ENCODE peak calls at places on chromosome 5, in eight cellular contexts. H, I, J, E, G, D, O and Q are unnamed samples.

GRCh38 chr5:151570058-151570457 is 21.1 kb downstream of the FAT2 start:
- DNase-seq in D (no peak), O (no peak), I (no peak), H (no peak), J (no peak), G (no peak), E (peak; percentile 88), Q (no peak)

GRCh38 chr5:6765612-6766525 is 52.6 kb downstream of the TENT4A start:
- DNase-seq in O (peak; percentile 65), I (peak; percentile 84), H (peak; percentile 82), D (peak; percentile 63), J (peak; percentile 87), E (peak; percentile 79), G (peak; percentile 70), Q (peak; percentile 87)

GRCh38 chr5:177537389-177538361 is 16.7 kb downstream of the FAM193B start:
- DNase-seq in J (no peak), H (no peak), I (peak; percentile 40), G (no peak), O (peak; percentile 60), D (peak; percentile 95), E (peak; percentile 67), Q (no peak)

GRCh38 chr5:14417232-14417730 is 164.3 kb upstream of the OTULINL start:
- DNase-seq in I (no peak), O (no peak), D (peak; percentile 71), H (peak; percentile 58), J (no peak), G (no peak), E (no peak), Q (no peak)

GRCh38 chr5:1212271-1212670 is 10.9 kb downstream of the SLC6A19 start:
- DNase-seq in D (no peak), I (no peak), H (no peak), G (no peak), J (no peak), O (no peak), E (no peak), Q (peak; percentile 68)

GRCh38 chr5:64331597-64332277 is 166.1 kb downstream of the RNF180 start:
- DNase-seq in D (no peak), E (no peak), H (no peak), G (peak; percentile 53), I (no peak), O (peak; percentile 24), J (no peak), Q (peak; percentile 33)

GRCh38 chr5:61467766-61468482 is 135.9 kb downstream of the ZSWIM6 start:
- DNase-seq in E (peak; percentile 18), G (no peak), I (no peak), O (no peak), D (peak; percentile 66), J (no peak), H (peak; percentile 63), Q (no peak)

GRCh38 chr5:145283101-145283500 is 552.0 kb downstream of the PRELID2 start:
- DNase-seq in E (no peak), H (peak; percentile 71), J (no peak), I (no peak), O (no peak), G (no peak), D (no peak), Q (no peak)

GRCh38 chr5:173172166-173172565 is 27.8 kb downstream of the BNIP1 start:
- DNase-seq in J (no peak), G (no peak), I (no peak), E (no peak), D (no peak), O (no peak), H (no peak), Q (no peak)

GRCh38 chr5:20291766-20292165 is 303.8 kb upstream of the CDH18 start:
- DNase-seq in H (no peak), D (no peak), J (no peak), O (no peak), E (no peak), I (no peak), G (no peak), Q (no peak)

GRCh38 chr5:141825241-141825671 is 53.0 kb downstream of the PCDH1 start:
- DNase-seq in E (no peak), G (no peak), J (no peak), O (no peak), D (no peak), H (no peak), I (no peak), Q (no peak)

GRCh38 chr5:96433066-96433447 is at the start of gene PCSK1:
- DNase-seq in D (no peak), G (no peak), H (peak; percentile 44), O (no peak), J (no peak), I (no peak), E (no peak), Q (no peak)

GRCh38 chr5:174086751-174087150 is 41.2 kb downstream of the NSG2 start:
- DNase-seq in G (no peak), H (no peak), J (no peak), I (no peak), E (no peak), O (no peak), D (no peak), Q (no peak)

GRCh38 chr5:2914022-2914661 is 162.7 kb upstream of the IRX2 start:
- DNase-seq in H (no peak), G (no peak), O (no peak), I (no peak), J (no peak), E (no peak), D (no peak), Q (no peak)

GRCh38 chr5:127056896-127057295 is 16.4 kb downstream of the C5orf63 start:
- DNase-seq in J (no peak), G (no peak), D (no peak), E (no peak), I (no peak), H (no peak), O (no peak), Q (no peak)

GRCh38 chr5:29370248-29370647 is 1823.2 kb upstream of the CDH6 start:
- DNase-seq in D (no peak), H (no peak), G (no peak), O (no peak), J (no peak), E (no peak), I (no peak), Q (no peak)

GRCh38 chr5:68362331-68362730 is 146.8 kb downstream of the PIK3R1 start:
- DNase-seq in D (no peak), O (no peak), H (no peak), E (no peak), J (no peak), G (no peak), I (no peak), Q (no peak)

GRCh38 chr5:156155638-156156037 is 171.3 kb upstream of the SGCD start:
- DNase-seq in D (no peak), G (no peak), J (no peak), E (no peak), I (peak; percentile 9), H (no peak), O (no peak), Q (no peak)

GRCh38 chr5:120139039-120139438 is 325.1 kb upstream of the PRR16 start:
- DNase-seq in J (no peak), E (peak; percentile 94), I (no peak), D (peak; percentile 99), G (no peak), H (peak; percentile 47), O (peak; percentile 29), Q (no peak)

GRCh38 chr5:23411200-23411599 is 96.2 kb upstream of the PRDM9 start:
- DNase-seq in E (no peak), H (no peak), I (no peak), D (no peak), O (no peak), G (no peak), J (no peak), Q (no peak)

GRCh38 chr5:23400951-23401350 is 106.5 kb upstream of the PRDM9 start:
- DNase-seq in E (no peak), G (no peak), J (no peak), O (no peak), I (no peak), D (no peak), H (no peak), Q (no peak)

DNA sequence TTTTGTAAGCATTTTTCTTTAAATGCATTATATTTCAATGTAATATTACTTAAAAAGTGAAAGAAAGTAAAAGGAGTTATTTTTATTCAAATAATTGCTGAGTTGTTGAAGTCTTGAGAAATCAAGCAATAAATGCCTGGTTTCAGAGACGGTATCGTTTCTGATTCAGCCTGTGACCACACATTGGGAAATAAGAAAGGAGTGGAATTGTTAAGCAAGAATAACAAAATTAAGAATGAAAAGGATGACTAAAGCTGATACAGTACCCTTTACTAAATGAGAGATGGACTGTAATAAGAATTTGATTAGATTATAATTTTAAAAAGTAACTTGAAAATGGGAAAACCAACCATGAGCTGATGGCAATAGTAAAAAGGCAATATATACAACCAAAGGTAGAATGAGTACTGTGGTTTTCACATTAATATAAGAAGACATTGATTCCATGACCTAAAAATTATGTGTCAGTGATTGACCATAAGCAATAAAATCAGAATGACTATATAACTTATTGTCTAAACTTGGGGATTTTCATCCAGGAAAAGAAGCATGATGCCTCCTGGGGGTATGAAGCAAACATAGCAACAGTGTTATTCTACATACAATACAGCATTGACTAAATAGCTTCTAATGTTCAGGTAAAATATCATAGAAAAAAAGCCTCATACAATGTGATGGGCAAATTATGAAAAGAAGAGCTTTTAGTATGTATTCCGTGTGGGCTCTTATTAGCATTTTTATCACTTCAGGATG is 101.9 kb upstream of the PRDM9 start:
- DNase-seq in H (no peak), E (peak; percentile 81), I (no peak), O (no peak), J (no peak), D (no peak), G (no peak), Q (no peak)
- TF ChIP-seq CTCF in H (peak; percentile 24), E (peak; percentile 16), I (no peak), O (no peak), J (no peak), D (no peak), G (peak; percentile 23), Q (peak; percentile 12)

GRCh38 chr5:53364098-53364497 is 116.3 kb upstream of the FST start:
- DNase-seq in O (no peak), I (no peak), J (no peak), H (peak; percentile 19), E (no peak), G (no peak), D (peak; percentile 38), Q (no peak)
- H3K4me1 ChIP-seq in O (peaks cover 8% of the 10 kb centered on the region), I (no peaks in the 10 kb centered on the region), J (no peaks in the 10 kb centered on the region), H (no peaks in the 10 kb centered on the region), E (peaks cover 64% of the 10 kb centered on the region), G (no peaks in the 10 kb centered on the region), D (peaks cover 17% of the 10 kb centered on the region), Q (peaks cover 83% of the 10 kb centered on the region)

GRCh38 chr5:179858586-179859427 is at the start of gene MRNIP:
- DNase-seq in D (peak; percentile 91), E (peak; percentile 92), J (peak; percentile 98), O (peak; percentile 99), I (peak; percentile 98), G (peak; percentile 98), H (peak; percentile 95), Q (peak; percentile 99)
- TF ChIP-seq CTCF in D (no peak), E (no peak), J (no peak), O (no peak), I (peak; percentile 9), G (peak; percentile 47), H (no peak), Q (no peak)

GRCh38 chr5:78640622-78641021 is 8.0 kb downstream of the LHFPL2 start:
- DNase-seq in H (no peak), J (no peak), E (peak; percentile 76), G (no peak), D (peak; percentile 41), I (no peak), O (no peak), Q (no peak)
- H3K4me1 ChIP-seq in H (no peaks in the 10 kb centered on the region), J (peaks cover 6% of the 10 kb centered on the region), E (peaks cover 46% of the 10 kb centered on the region), G (peaks cover 39% of the 10 kb centered on the region), D (peaks cover 28% of the 10 kb centered on the region), I (peaks cover 27% of the 10 kb centered on the region), O (peaks cover 63% of the 10 kb centered on the region), Q (peaks cover 47% of the 10 kb centered on the region)

GRCh38 chr5:75331095-75332090 is 5.6 kb upstream of the HMGCR start:
- DNase-seq in G (no peak), D (no peak), H (no peak), I (no peak), O (no peak), J (no peak), E (no peak), Q (no peak)
- TF ChIP-seq CTCF in G (no peak), D (no peak), H (peak; percentile 27), I (no peak), O (no peak), J (no peak), E (peak; percentile 9), Q (peak; percentile 9)